ENCODE peak calls at places on chromosomes 11 and 22, in eight cellular contexts. I is gastrocnemius medialis, N is spleen, S is lower lobe of right lung, C is lower leg skin, H is cardiac fibroblast, K is IMR-90, X is kidney epithelial cell. U is an unnamed sample.

GRCh38 chr11:115984228-115984627 is 480.0 kb upstream of the CADM1 start:
- DNase-seq in S (no peak), H (no peak), K (no peak), X (no peak), C (no peak), I (no peak), N (no peak), U (no peak)

GRCh38 chr22:22816766-22817410 is 70.7 kb upstream of the IGLL5 start:
- DNase-seq in H (no peak), I (no peak), K (no peak), X (no peak), S (no peak), N (peak), C (no peak), U (no peak)

GRCh38 chr22:38006906-38007305 is 22.6 kb upstream of the SOX10 start:
- DNase-seq in K (no peak), S (no peak), C (no peak), I (no peak), X (no peak), N (no peak), H (no peak), U (no peak)

GRCh38 chr11:34029176-34029575 is 22.4 kb upstream of the CAPRIN1 start:
- DNase-seq in K (no peak), N (no peak), C (peak), I (no peak), S (no peak), H (peak), X (no peak), U (no peak)

GRCh38 chr11:102197759-102198158 is 87.5 kb downstream of the YAP1 start:
- DNase-seq in I (no peak), H (no peak), K (no peak), S (no peak), X (no peak), C (no peak), N (no peak), U (no peak)

GRCh38 chr11:43983221-43983795 is 40.9 kb downstream of the C11orf96 start:
- DNase-seq in S (no peak), K (peak), C (no peak), N (no peak), H (peak), X (peak), I (no peak), U (no peak)

GRCh38 chr11:62608776-62609175 is 3.8 kb downstream of the EML3 start:
- DNase-seq in C (no peak), N (no peak), I (no peak), S (no peak), X (no peak), K (no peak), H (no peak), U (no peak)

GRCh38 chr11:44047931-44048431 is at the start of gene ACCSL:
- DNase-seq in H (peak), N (no peak), I (no peak), K (no peak), C (no peak), S (no peak), X (no peak), U (no peak)

GRCh38 chr11:27239305-27239942 is 123.6 kb downstream of the CCDC34 start:
- DNase-seq in S (no peak), C (no peak), I (no peak), N (no peak), X (no peak), K (peak), H (no peak), U (no peak)

GRCh38 chr22:50620861-50621490 is 7.0 kb downstream of the ARSA start:
- DNase-seq in H (no peak), I (no peak), K (no peak), N (peak), S (no peak), X (no peak), C (no peak), U (no peak)

GRCh38 chr22:39148727-39149535 is 3.5 kb downstream of the CBX7 start:
- DNase-seq in X (no peak), S (no peak), K (no peak), H (no peak), N (peak), I (peak), C (no peak), U (no peak)

GRCh38 chr22:22979954-22980353 is 90.4 kb upstream of the GNAZ start:
- DNase-seq in H (no peak), I (no peak), S (no peak), K (no peak), C (no peak), N (no peak), X (no peak), U (no peak)

GRCh38 chr11:123047947-123048293 is 14.0 kb downstream of the HSPA8 start:
- DNase-seq in I (no peak), C (no peak), S (no peak), X (no peak), K (no peak), H (no peak), N (no peak), U (no peak)

GRCh38 chr11:124864176-124864891 is 898 bp upstream of the ROBO3 start:
- DNase-seq in I (no peak), S (no peak), N (no peak), X (no peak), H (no peak), C (no peak), K (no peak), U (no peak)

GRCh38 chr11:68007498-68008380 is 2.4 kb upstream of the ALDH3B1 start:
- DNase-seq in K (no peak), I (no peak), C (no peak), S (no peak), N (no peak), H (no peak), X (no peak), U (no peak)

GRCh38 chr22:47990486-47990885 is 1228.0 kb downstream of the TBC1D22A start:
- DNase-seq in N (no peak), I (no peak), X (no peak), C (no peak), K (no peak), S (no peak), H (no peak), U (no peak)

GRCh38 chr22:44085743-44086741 is 61.9 kb downstream of the PARVB start:
- DNase-seq in X (peak), H (peak), S (peak), N (no peak), C (peak), I (peak), K (peak), U (peak)

GRCh38 chr22:38314992-38315800 is 2.0 kb downstream of the CSNK1E start:
- DNase-seq in K (peak), C (no peak), H (no peak), I (no peak), N (peak), X (no peak), S (no peak), U (no peak)

GRCh38 chr22:16953206-16954059 is 54.6 kb downstream of the GAB4 start:
- DNase-seq in K (no peak), H (no peak), C (no peak), I (no peak), S (no peak), X (no peak), N (no peak), U (no peak)

GRCh38 chr11:46357483-46357936 is 10.2 kb downstream of the DGKZ start:
- DNase-seq in C (no peak), H (no peak), X (no peak), S (no peak), K (no peak), I (no peak), N (peak), U (no peak)

GRCh38 chr11:74100735-74101134 is 70.1 kb downstream of the C2CD3 start:
- DNase-seq in S (no peak), X (no peak), N (no peak), H (no peak), K (no peak), I (no peak), C (no peak), U (no peak)

GRCh38 chr22:44151661-44152060 is 29.1 kb upstream of the PARVG start:
- DNase-seq in S (no peak), X (no peak), K (peak), C (no peak), I (no peak), N (no peak), H (peak), U (peak)

DNA sequence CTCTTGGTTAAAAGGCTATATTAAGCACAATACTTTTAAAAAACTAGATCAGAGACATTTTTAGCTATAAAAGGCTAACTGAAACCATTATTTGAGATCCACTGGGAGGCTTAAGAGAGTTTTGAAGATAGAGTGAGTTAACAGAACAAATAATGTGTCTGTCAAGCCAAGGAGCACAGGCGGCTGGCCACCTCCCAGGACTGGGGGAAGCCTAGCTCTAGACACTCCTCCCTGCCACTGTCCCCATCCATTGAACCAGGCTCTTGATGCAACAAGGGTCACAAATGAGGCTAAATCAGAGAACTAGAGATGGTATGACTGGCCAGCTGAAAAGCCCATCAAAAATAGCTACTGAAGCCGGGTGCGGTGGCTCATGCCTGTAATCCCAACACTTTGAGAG is 63.0 kb downstream of the C22orf31 start:
- DNase-seq in C (no peak), S (no peak), I (no peak), H (no peak), K (no peak), N (no peak), X (no peak), U (no peak)
- H3K4me3 ChIP-seq in C (no peak), S (no peak), I (no peak), H (no peak), K (no peak), N (no peak), X (no peak), U (no peak)

DNA sequence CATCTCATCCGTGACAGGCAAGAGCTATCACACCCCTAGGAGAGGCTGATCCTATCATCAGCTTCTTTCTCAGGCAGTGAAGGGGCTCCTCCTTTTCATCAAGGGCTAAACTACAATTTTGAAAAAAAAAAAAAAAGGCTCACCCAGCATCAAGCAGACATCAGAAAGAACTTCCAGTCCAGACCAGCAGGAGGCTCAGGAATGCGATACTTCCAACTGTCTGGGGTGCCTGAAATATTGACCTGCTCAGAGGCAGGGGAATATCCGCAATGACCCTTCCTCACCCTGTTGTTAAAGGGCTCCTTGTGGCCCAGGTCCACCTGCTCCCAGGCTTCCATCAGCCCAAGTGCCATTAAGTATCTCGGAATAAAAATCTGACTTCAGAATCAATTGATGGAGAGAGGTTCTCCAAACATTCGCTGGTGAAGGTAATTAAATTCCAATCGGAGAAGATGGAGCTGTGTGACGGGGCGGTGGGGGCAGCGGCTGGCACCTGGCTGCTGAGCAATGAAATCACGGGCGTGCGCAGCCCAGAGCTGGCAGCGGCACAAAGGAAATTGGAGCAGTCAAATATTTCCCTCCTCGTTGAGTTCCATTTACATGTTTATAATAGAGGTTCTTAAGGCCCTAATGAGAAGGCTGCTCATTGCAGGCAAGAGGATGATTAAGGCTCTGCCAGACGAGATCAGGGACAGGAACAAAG is 68.9 kb upstream of the THY1 start:
- DNase-seq in C (no peak), H (peak), N (peak), K (peak), X (no peak), S (no peak), I (no peak), U (no peak)
- TF ChIP-seq CTCF in C (no peak), H (peak), N (no peak), K (peak), X (peak), S (no peak), I (no peak), U (peak)

GRCh38 chr11:64800633-64801464 is 2.2 kb downstream of the MAP4K2 start:
- DNase-seq in X (no peak), H (no peak), N (peak), K (no peak), C (no peak), I (no peak), S (no peak), U (no peak)
- H3K4me3 ChIP-seq in X (no peak), H (no peak), N (no peak), K (no peak), C (no peak), I (no peak), S (peak), U (no peak)

GRCh38 chr11:94507485-94507884 is 4.8 kb upstream of the C11orf97 start:
- DNase-seq in H (peak), S (no peak), K (no peak), C (no peak), X (no peak), N (no peak), I (no peak), U (no peak)

GRCh38 chr11:94500181-94500580 is 6.4 kb downstream of the ANKRD49 start:
- DNase-seq in K (no peak), C (no peak), S (no peak), I (no peak), H (no peak), X (no peak), N (no peak), U (no peak)

GRCh38 chr11:94504689-94505293 is 7.5 kb upstream of the C11orf97 start:
- DNase-seq in I (no peak), C (no peak), H (peak), K (peak), X (no peak), S (no peak), N (no peak), U (no peak)

GRCh38 chr11:94501522-94501921 is 7.7 kb downstream of the ANKRD49 start:
- DNase-seq in H (no peak), S (no peak), X (no peak), N (no peak), I (no peak), C (no peak), K (no peak), U (no peak)
- TF ChIP-seq CTCF in H (no peak), S (no peak), X (no peak), N (no peak), I (no peak), C (no peak), K (no peak), U (no peak)

DNA sequence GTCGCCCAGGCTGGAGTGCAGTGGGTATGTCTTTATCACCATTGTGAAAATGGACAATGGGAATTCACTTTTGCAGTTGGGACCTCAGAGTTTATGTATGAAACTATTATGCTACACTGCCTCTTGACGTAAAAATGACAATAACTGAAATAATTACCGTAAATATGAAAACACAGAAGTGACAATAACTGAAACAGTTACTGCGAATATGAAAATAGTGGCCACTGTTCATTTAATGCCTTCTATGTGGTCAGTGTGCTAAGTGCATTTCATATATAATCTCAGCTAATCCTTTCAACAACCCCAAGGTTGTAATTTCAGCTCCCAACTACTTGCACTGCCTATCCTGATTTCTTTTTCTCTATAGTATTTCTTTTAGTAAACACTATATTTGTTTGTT is 5.9 kb upstream of the RTCB start:
- DNase-seq in H (no peak), C (no peak), K (no peak), X (no peak), N (no peak), S (no peak), I (no peak), U (no peak)
- H3K4me3 ChIP-seq in H (no peak), C (no peak), K (no peak), X (no peak), N (no peak), S (no peak), I (no peak), U (no peak)

GRCh38 chr22:24693359-24693758 is 81.2 kb downstream of the PIWIL3 start:
- DNase-seq in H (peak), I (no peak), N (no peak), X (no peak), C (no peak), K (peak), S (no peak), U (no peak)
- TF ChIP-seq CTCF in H (no peak), I (no peak), N (no peak), X (no peak), C (no peak), K (no peak), S (no peak), U (no peak)